ENCODE peak calls at places on chromosome 2, in four cellular contexts. B is HCEC 1CT; Z is stimulated activated CD4-positive, alpha-beta T cell treated with anti-CD3 and anti-CD28 coated beads, Interleukin-1b, Interleukin-23, amount 100 ng/mL, for 24 hours; U is T-cell. M is an unnamed sample.

GRCh38 chr2:239779592-239779983 is 245.6 kb downstream of the NDUFA10 start:
- DNase-seq in B (no peak), Z (no peak), U (no peak), M (peak; percentile 13)

GRCh38 chr2:206435738-206436137 is 7.6 kb upstream of the ADAM23 start:
- DNase-seq in B (no peak), Z (no peak), U (no peak), M (no peak)

GRCh38 chr2:237540823-237541222 is 25.6 kb upstream of the PRLH start:
- DNase-seq in B (peak; percentile 75), Z (no peak), U (no peak), M (no peak)

GRCh38 chr2:20365249-20365817 is 14.7 kb upstream of the PUM2 start:
- DNase-seq in B (peak; percentile 85), U (no peak), Z (peak; percentile 37), M (peak; percentile 47)

GRCh38 chr2:238287702-238288649 is at the start of gene PER2:
- DNase-seq in U (no peak), B (peak; percentile 83), Z (peak; percentile 32), M (peak; percentile 49)

GRCh38 chr2:221817052-221817451 is 244.9 kb upstream of the EPHA4 start:
- DNase-seq in Z (no peak), B (peak; percentile 62), U (no peak), M (no peak)

GRCh38 chr2:34652636-34653035 is 1053.5 kb upstream of the FAM98A start:
- DNase-seq in Z (no peak), B (no peak), U (no peak), M (no peak)

GRCh38 chr2:6955523-6956136 is 38.4 kb downstream of the RNF144A start:
- DNase-seq in Z (no peak), U (no peak), B (no peak), M (no peak)

GRCh38 chr2:218783612-218784169 is 1.7 kb downstream of the CYP27A1 start:
- DNase-seq in B (no peak), U (no peak), Z (no peak), M (no peak)

GRCh38 chr2:128638311-128638710 is 319.6 kb upstream of the HS6ST1 start:
- DNase-seq in Z (no peak), U (no peak), B (no peak), M (peak; percentile 7)

GRCh38 chr2:41963661-41964525 is 83.9 kb upstream of the PKDCC start:
- DNase-seq in U (no peak), Z (no peak), B (peak; percentile 23), M (no peak)

GRCh38 chr2:128774320-128775063 is 455.8 kb upstream of the HS6ST1 start:
- DNase-seq in B (no peak), U (no peak), Z (no peak), M (no peak)

GRCh38 chr2:221876016-221876415 is 303.9 kb upstream of the EPHA4 start:
- DNase-seq in U (no peak), Z (no peak), B (no peak), M (no peak)

GRCh38 chr2:230011617-230012016 is 57.1 kb downstream of the SLC16A14 start:
- DNase-seq in B (peak; percentile 58), Z (no peak), U (no peak), M (no peak)

M was measured in activated naive CD8-positive, alpha-beta T cell treated with anti-CD3 and anti-CD28 coated beads, Interleukin-2, amount 10 ng/mL, durations not matched to agents 7 days and 5 days.